ENCODE peak calls at places on chromosomes 13 and 19, in six cellular contexts. O is uterus, Y is A549, D is IMR-90, E is K562, B is endothelial cell of umbilical vein. Q is an unnamed sample.
A peak's percentile ranks its signal among the peaks of the same experiment; 100 is the strongest.

GRCh38 chr13:69999875-70000274 is 107.8 kb upstream of the ATXN8OS start:
- DNase-seq in Y (no peak), O (no peak), D (no peak), E (no peak), B (no peak), Q (no peak)

GRCh38 chr13:99854376-99854775 is 117.2 kb downstream of the ZIC5 start:
- DNase-seq in Y (no peak), B (no peak), E (no peak), O (no peak), D (no peak), Q (no peak)

GRCh38 chr13:75792526-75793187 is 156.5 kb downstream of the LMO7 start:
- DNase-seq in D (peak; percentile 56), O (no peak), B (no peak), E (no peak), Y (peak; percentile 67), Q (no peak)

GRCh38 chr19:43620061-43621001 is 902 bp upstream of the ZNF428 start:
- DNase-seq in B (no peak), O (no peak), D (no peak), Y (no peak), E (peak; percentile 52), Q (no peak)

GRCh38 chr19:50500060-50500752 is 10.8 kb downstream of the JOSD2 start:
- DNase-seq in D (no peak), Y (peak; percentile 50), B (no peak), E (peak; percentile 86), O (no peak), Q (peak; percentile 63)

GRCh38 chr19:48842744-48843162 is 6.5 kb upstream of the HSD17B14 start:
- DNase-seq in E (peak; percentile 66), B (peak; percentile 62), Y (peak; percentile 71), O (peak; percentile 57), D (peak; percentile 48), Q (peak; percentile 84)

GRCh38 chr19:23914402-23915286 is at the start of gene ZNF726:
- DNase-seq in Y (peak; percentile 89), D (peak; percentile 87), B (peak; percentile 90), E (peak; percentile 87), O (peak; percentile 70), Q (peak; percentile 87)

GRCh38 chr13:27374126-27374613 is 50.2 kb upstream of the GTF3A start:
- DNase-seq in B (no peak), O (no peak), Y (no peak), D (no peak), E (no peak), Q (no peak)

GRCh38 chr19:34639491-34640085 is 37.4 kb downstream of the SCGB2B2 start:
- DNase-seq in D (peak; percentile 72), E (peak; percentile 59), B (peak; percentile 53), Y (peak; percentile 88), O (peak; percentile 28), Q (peak; percentile 74)

GRCh38 chr13:60590775-60591174 is 193.8 kb downstream of the TDRD3 start:
- DNase-seq in Y (no peak), B (no peak), O (no peak), D (no peak), E (no peak), Q (no peak)

GRCh38 chr13:36059366-36059765 is 71.8 kb downstream of the DCLK1 start:
- DNase-seq in D (no peak), E (no peak), O (no peak), B (no peak), Y (no peak), Q (no peak)

GRCh38 chr19:12994701-12995595 is at the start of gene NFIX:
- DNase-seq in E (peak; percentile 83), D (peak; percentile 39), O (peak; percentile 77), Y (no peak), B (peak; percentile 32), Q (peak; percentile 80)

GRCh38 chr13:111398715-111399299 is 78.4 kb downstream of the TEX29 start:
- DNase-seq in D (no peak), E (peak; percentile 22), B (no peak), Y (no peak), O (no peak), Q (no peak)

GRCh38 chr19:14555918-14556661 is 15.8 kb downstream of the NDUFB7 start:
- DNase-seq in E (no peak), O (no peak), Y (no peak), D (peak; percentile 34), B (no peak), Q (no peak)

GRCh38 chr13:34561033-34561432 is 381.0 kb upstream of the NBEA start:
- DNase-seq in E (no peak), D (no peak), B (no peak), O (no peak), Y (no peak), Q (no peak)

GRCh38 chr13:24032674-24033073 is 127.8 kb upstream of the SPATA13 start:
- DNase-seq in B (no peak), D (peak; percentile 34), Y (peak; percentile 28), O (no peak), E (no peak), Q (no peak)

GRCh38 chr19:2443116-2443784 is 13.5 kb downstream of the LMNB2 start:
- DNase-seq in B (no peak), O (no peak), D (no peak), E (no peak), Y (no peak), Q (no peak)

GRCh38 chr19:47663911-47664771 is 49.1 kb upstream of the EHD2 start:
- DNase-seq in O (peak; percentile 94), E (peak; percentile 49), B (no peak), Y (peak; percentile 77), D (peak; percentile 99), Q (no peak)
- TF ChIP-seq POLR2A in O (peak; percentile 7), E (no peak), B (no peak), Y (no peak), D (no peak), Q (no peak)

DNA sequence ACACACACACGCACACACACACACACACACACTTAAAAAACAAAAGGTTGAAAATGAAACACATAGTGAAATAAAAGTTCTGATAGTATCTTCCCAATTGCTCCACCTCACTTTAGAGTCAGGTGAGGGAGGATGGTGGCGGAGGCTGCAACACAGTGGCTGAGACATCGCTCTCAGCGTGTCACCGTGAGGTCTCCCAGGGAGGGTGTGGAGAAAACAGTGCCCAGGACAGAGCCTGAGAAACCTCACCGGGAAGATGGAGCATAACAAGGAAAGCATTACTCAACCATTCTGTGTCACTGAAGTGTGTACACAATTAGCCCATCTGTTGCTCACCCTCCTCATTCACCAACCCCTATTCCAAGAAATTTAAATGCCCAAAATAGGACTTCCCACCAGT is 111.4 kb upstream of the USP29 start:
- DNase-seq in O (no peak), Y (no peak), E (no peak), D (no peak), B (no peak), Q (no peak)
- TF ChIP-seq POLR2A in O (no peak), Y (no peak), E (no peak), D (no peak), B (no peak), Q (no peak)

DNA sequence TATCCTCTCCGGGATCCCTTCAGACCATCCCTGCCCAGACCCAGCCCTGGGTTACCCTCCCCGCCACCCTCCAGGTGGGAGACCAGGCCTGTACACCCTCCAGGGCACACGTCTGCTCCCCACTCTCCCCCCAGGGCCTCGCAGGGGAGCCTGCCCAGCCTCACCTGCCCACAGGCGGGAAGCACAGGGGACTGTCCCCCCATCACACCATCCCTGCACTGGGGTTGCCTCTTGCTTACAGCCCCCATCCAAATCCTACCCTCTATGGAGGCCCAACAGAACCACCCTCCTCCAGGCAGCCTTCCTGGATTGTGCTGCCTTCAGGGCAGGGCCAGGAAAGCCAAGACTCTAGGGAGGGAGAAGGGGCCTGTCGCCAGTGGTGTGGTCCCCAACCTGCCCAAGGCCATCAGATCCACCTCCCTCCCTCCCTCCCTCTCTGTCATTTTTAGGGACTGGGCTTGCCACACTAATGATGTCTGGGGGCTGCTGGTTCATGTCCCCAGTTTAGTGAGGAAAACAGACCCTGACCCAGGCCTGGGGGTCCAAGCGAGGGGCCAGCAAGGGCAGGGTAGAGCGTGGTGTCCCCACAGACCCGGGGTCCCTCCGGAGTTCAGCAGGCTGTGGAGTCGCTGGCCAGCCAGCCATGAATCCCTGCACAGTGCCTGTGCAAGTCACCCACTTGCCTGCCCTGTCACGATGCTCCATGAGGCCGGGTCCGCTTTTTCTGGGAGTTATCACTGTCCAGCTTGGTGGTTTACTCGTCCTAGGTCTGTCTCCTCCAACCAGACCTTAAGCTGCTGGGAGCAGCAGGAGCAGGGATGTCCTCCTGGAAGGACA is 121.4 kb downstream of the URI1 start:
- DNase-seq in E (no peak), Y (no peak), O (no peak), B (no peak), D (no peak), Q (no peak)
- TF ChIP-seq POLR2A in E (no peak), Y (no peak), O (no peak), B (no peak), D (no peak), Q (no peak)

DNA sequence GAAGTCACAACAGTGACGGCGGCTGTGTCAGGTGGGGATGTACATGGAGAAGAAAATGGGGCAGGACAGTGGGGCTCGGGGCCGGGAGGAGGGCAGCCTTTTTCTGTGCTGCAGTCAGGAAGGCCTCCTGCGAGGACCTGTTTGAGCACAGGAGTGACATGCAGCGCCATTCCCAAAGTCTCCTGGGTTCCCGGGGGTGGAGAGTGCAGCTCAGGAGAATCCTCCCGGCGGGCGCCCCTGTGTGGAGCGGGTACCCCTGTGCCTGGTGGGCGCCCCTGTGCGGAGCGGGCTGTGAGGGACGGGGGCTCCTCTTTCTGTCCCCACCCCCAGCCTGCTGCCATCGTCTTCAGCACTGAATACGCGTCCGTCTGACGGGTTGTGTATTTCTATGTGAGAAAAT is 62.4 kb downstream of the ATP11A start:
- DNase-seq in E (no peak), Y (no peak), D (no peak), O (no peak), B (no peak), Q (no peak)
- TF ChIP-seq POLR2A in E (no peak), Y (no peak), D (no peak), O (no peak), B (no peak), Q (no peak)

GRCh38 chr13:77330009-77330471 is 3.1 kb upstream of the MYCBP2 start:
- DNase-seq in D (no peak), E (no peak), B (peak; percentile 75), O (no peak), Y (no peak), Q (no peak)
- TF ChIP-seq POLR2A in D (no peak), E (no peak), B (no peak), O (no peak), Y (no peak), Q (no peak)

DNA sequence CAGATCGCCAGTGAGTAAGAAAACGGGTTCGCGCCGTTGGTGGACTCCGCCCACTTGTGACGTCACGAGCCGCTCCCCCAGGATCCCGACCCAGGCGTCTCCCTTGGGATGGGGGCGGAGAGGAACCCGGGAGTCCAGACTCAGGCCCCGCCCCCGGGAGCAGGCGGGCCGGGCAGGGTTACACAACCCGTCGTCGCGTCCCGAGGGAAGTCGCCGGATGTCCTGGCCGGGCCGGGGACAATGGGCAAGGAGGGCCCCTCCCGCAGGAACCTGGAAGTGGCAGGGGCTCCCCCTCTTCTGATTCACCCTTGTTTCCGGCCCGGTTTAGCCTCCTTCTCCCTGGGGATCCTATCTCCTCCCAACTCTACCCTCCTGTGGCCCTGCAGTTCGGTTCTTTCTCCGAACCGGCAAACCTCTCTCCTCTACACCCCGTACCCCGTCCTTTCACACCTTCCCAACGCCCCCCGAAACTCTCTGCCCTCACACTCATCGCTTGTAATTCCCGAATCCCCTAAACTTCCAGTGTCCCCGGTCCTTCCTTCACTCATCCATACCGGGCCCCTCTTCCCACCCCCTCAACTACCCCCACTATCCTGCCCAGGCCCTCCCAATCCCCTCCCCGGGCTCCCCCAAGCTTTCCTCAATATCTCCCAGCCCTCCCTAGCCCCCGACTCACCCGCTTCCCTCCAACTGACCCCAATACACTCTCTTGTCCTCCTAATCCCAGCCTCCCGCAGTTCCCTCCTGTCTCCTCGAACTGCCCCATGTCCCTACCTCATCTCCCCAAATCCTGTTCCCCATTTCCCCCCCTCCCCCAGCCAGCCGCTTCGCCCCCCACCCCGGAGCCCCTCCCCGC is 20.0 kb upstream of the ERCC1 start:
- DNase-seq in E (peak; percentile 95), B (peak; percentile 93), D (peak; percentile 82), Y (peak; percentile 98), O (peak; percentile 96), Q (peak; percentile 84)
- TF ChIP-seq POLR2A in E (peak; percentile 65), B (peak; percentile 44), D (peak; percentile 33), Y (peak; percentile 45), O (peak; percentile 40), Q (peak; percentile 10)

Q was measured in erythroblast.